ENCODE peak calls at places on chromosomes 6 and 20, in ten cellular contexts. A is neural progenitor cell; R is heart right ventricle; Z is mammary epithelial cell; E is sigmoid colon; Q is psoas muscle; H is tibial artery; I is CD8-positive, alpha-beta T cell; M is tibial nerve; D is fibroblast of lung. V is an unnamed sample. For H3K36me3, the result is how much of the 10 kb centered on the place peaks cover.

GRCh38 chr6:142953373-142954273 is 8.6 kb upstream of the HIVEP2 start:
- DNase-seq in R (no peak), E (no peak), D (no peak), A (no peak), M (no peak), H (no peak), I (no peak), Q (no peak), Z (no peak), V (no peak)

GRCh38 chr6:100617633-100618348 is 153.1 kb upstream of the SIM1 start:
- DNase-seq in E (no peak), Z (peak), M (no peak), A (no peak), R (no peak), D (no peak), H (no peak), Q (no peak), I (no peak), V (no peak)

GRCh38 chr20:460707-461106 is 1.6 kb downstream of the TBC1D20 start:
- DNase-seq in M (no peak), A (no peak), D (peak), Q (no peak), H (no peak), E (no peak), Z (peak), I (no peak), R (no peak), V (no peak)

GRCh38 chr6:165308926-165309731 is at the start of gene C6orf118:
- DNase-seq in Z (no peak), M (no peak), E (peak), R (peak), D (peak), H (no peak), I (no peak), A (peak), Q (no peak), V (peak)

GRCh38 chr6:36280467-36280866 is 10.6 kb downstream of the PNPLA1 start:
- DNase-seq in D (no peak), H (no peak), M (no peak), Z (no peak), Q (no peak), E (no peak), I (no peak), A (no peak), R (no peak), V (no peak)

GRCh38 chr6:113530769-113531168 is 326.4 kb upstream of the MARCKS start:
- DNase-seq in R (no peak), Z (peak), A (no peak), I (no peak), E (no peak), M (no peak), H (no peak), D (peak), Q (no peak), V (peak)

GRCh38 chr20:30892704-30893345 is 364.6 kb upstream of the DEFB115 start:
- DNase-seq in Q (no peak), R (no peak), H (no peak), Z (no peak), M (no peak), I (no peak), E (no peak), A (no peak), D (no peak), V (no peak)

GRCh38 chr6:1997702-1998101 is 247.7 kb downstream of the GMDS start:
- DNase-seq in R (no peak), H (no peak), E (no peak), A (no peak), Q (no peak), D (no peak), M (no peak), Z (no peak), I (no peak), V (no peak)

GRCh38 chr6:389622-390021 is 1.9 kb upstream of the IRF4 start:
- DNase-seq in H (no peak), A (no peak), M (no peak), E (no peak), D (no peak), I (no peak), Z (no peak), Q (no peak), R (no peak), V (no peak)

GRCh38 chr6:165729307-165729936 is 66.4 kb upstream of the PDE10A start:
- DNase-seq in M (no peak), A (peak), Z (peak), Q (no peak), R (no peak), H (no peak), D (no peak), E (no peak), I (no peak), V (no peak)

GRCh38 chr6:30485236-30485635 is 4.1 kb upstream of the HLA-E start:
- DNase-seq in Z (no peak), E (no peak), A (peak), H (no peak), R (no peak), I (no peak), M (no peak), Q (no peak), D (no peak), V (no peak)

GRCh38 chr6:119195848-119196247 is 117.4 kb upstream of the FAM184A start:
- DNase-seq in I (no peak), Z (no peak), R (no peak), D (no peak), E (no peak), Q (no peak), A (no peak), H (no peak), M (no peak), V (no peak)

GRCh38 chr6:163863565-163863964 is 449.0 kb downstream of the QKI start:
- DNase-seq in R (no peak), I (no peak), H (no peak), E (no peak), D (no peak), M (no peak), A (peak), Z (no peak), Q (no peak), V (no peak)

GRCh38 chr20:2875690-2876203 is 2.5 kb downstream of the PTPRA start:
- DNase-seq in A (no peak), I (no peak), M (no peak), R (no peak), Q (no peak), D (no peak), H (no peak), Z (no peak), E (no peak), V (no peak)

GRCh38 chr6:143328885-143329284 is 121.6 kb downstream of the ADAT2 start:
- DNase-seq in Q (no peak), I (no peak), H (no peak), Z (peak), D (peak), R (no peak), E (no peak), A (no peak), M (no peak), V (no peak)

GRCh38 chr6:116629467-116630063 is 13.3 kb downstream of the RSPH4A start:
- DNase-seq in Q (no peak), I (no peak), R (no peak), A (no peak), Z (no peak), H (no peak), D (no peak), M (no peak), E (no peak), V (no peak)

GRCh38 chr6:105941616-105942412 is 144.3 kb upstream of the PRDM1 start:
- DNase-seq in D (peak), Q (no peak), H (no peak), A (no peak), R (no peak), M (no peak), E (no peak), Z (peak), I (no peak), V (no peak)

GRCh38 chr20:62143976-62144825 is 632 bp downstream of the SS18L1 start:
- DNase-seq in Z (peak), Q (peak), E (peak), I (no peak), R (peak), H (peak), D (peak), A (peak), M (no peak), V (no peak)

GRCh38 chr20:13436530-13436929 is 202.2 kb downstream of the TASP1 start:
- DNase-seq in M (no peak), A (no peak), D (no peak), Q (no peak), Z (no peak), R (no peak), H (no peak), E (no peak), I (no peak), V (no peak)

GRCh38 chr6:71534916-71535315 is 246.3 kb downstream of the OGFRL1 start:
- DNase-seq in M (no peak), R (no peak), I (no peak), E (no peak), Q (no peak), A (no peak), Z (no peak), D (no peak), H (no peak), V (no peak)

GRCh38 chr6:118918326-118918725 is 16.6 kb downstream of the MCM9 start:
- DNase-seq in Q (no peak), Z (no peak), H (no peak), R (no peak), I (no peak), D (no peak), M (no peak), E (no peak), A (no peak), V (no peak)

GRCh38 chr6:30752164-30752927 is 8.0 kb upstream of the IER3 start:
- DNase-seq in E (peak), A (no peak), R (peak), M (peak), D (peak), Q (peak), I (no peak), H (peak), Z (peak), V (peak)

GRCh38 chr20:12409501-12409900 is 491.8 kb downstream of the BTBD3 start:
- DNase-seq in Z (peak), A (no peak), Q (no peak), E (no peak), I (no peak), M (no peak), D (no peak), R (no peak), H (no peak), V (no peak)

GRCh38 chr6:41167173-41167963 is 4.5 kb upstream of the TREM2 start:
- DNase-seq in R (no peak), Z (peak), I (no peak), M (no peak), E (no peak), D (peak), A (peak), H (no peak), Q (no peak), V (no peak)

GRCh38 chr20:13205848-13206434 is 15.1 kb upstream of the ISM1 start:
- DNase-seq in I (no peak), D (no peak), Z (peak), Q (no peak), M (no peak), H (no peak), R (no peak), A (no peak), E (no peak), V (no peak)

GRCh38 chr6:14206351-14206750 is 88.8 kb downstream of the CD83 start:
- DNase-seq in M (no peak), Q (no peak), I (no peak), A (no peak), Z (no peak), R (no peak), D (no peak), E (no peak), H (no peak), V (no peak)

GRCh38 chr6:112511441-112511840 is 164.3 kb downstream of the RFPL4B start:
- DNase-seq in E (no peak), D (peak), H (no peak), R (no peak), I (no peak), Q (no peak), M (no peak), A (no peak), Z (peak), V (no peak)

GRCh38 chr6:26301638-26302037 is 63.4 kb upstream of the BTN3A2 start:
- DNase-seq in Q (no peak), E (no peak), A (no peak), I (no peak), H (no peak), Z (no peak), R (no peak), D (no peak), M (no peak), V (no peak)

GRCh38 chr20:54208492-54209044 is 681 bp downstream of the PFDN4 start:
- DNase-seq in I (no peak), A (peak), D (peak), E (no peak), M (no peak), Z (peak), H (no peak), R (no peak), Q (no peak), V (peak)

GRCh38 chr20:20549267-20549612 is 163.2 kb downstream of the RALGAPA2 start:
- DNase-seq in Q (no peak), I (no peak), Z (peak), R (no peak), E (no peak), A (no peak), M (no peak), D (peak), H (no peak), V (no peak)

GRCh38 chr20:16821211-16822089 is 73.3 kb downstream of the OTOR start:
- DNase-seq in R (no peak), D (peak), A (peak), H (no peak), M (no peak), Q (no peak), Z (peak), E (no peak), I (no peak), V (no peak)

GRCh38 chr20:63138855-63139341 is 77.0 kb downstream of the YTHDF1 start:
- DNase-seq in E (no peak), Q (no peak), R (peak), I (no peak), H (no peak), A (no peak), D (peak), M (no peak), Z (peak), V (no peak)

GRCh38 chr6:121435444-121436069 is at the start of gene GJA1:
- DNase-seq in Q (no peak), Z (peak), R (no peak), A (peak), I (no peak), E (no peak), D (peak), M (no peak), H (peak), V (peak)

GRCh38 chr20:15965165-15965564 is 608.1 kb downstream of the KIF16B start:
- DNase-seq in D (no peak), R (no peak), I (no peak), H (no peak), Q (no peak), A (no peak), M (no peak), E (no peak), Z (peak), V (no peak)

GRCh38 chr6:106431972-106432371 is 71.5 kb downstream of the CRYBG1 start:
- DNase-seq in M (no peak), I (no peak), E (no peak), Z (no peak), R (no peak), A (no peak), D (peak), Q (no peak), H (no peak), V (no peak)

GRCh38 chr6:149942461-149942829 is 631 bp downstream of the ULBP2 start:
- DNase-seq in H (no peak), A (no peak), E (no peak), M (no peak), I (no peak), D (no peak), Q (no peak), R (no peak), Z (no peak), V (no peak)

GRCh38 chr6:119312875-119313338 is 36.7 kb downstream of the MAN1A1 start:
- DNase-seq in D (no peak), R (no peak), H (no peak), A (no peak), E (no peak), Q (no peak), M (no peak), Z (no peak), I (no peak), V (no peak)

GRCh38 chr6:15026832-15027231 is 219.0 kb upstream of the JARID2 start:
- DNase-seq in Z (peak), Q (no peak), I (no peak), H (no peak), E (no peak), R (no peak), M (no peak), D (peak), A (no peak), V (no peak)

DNA sequence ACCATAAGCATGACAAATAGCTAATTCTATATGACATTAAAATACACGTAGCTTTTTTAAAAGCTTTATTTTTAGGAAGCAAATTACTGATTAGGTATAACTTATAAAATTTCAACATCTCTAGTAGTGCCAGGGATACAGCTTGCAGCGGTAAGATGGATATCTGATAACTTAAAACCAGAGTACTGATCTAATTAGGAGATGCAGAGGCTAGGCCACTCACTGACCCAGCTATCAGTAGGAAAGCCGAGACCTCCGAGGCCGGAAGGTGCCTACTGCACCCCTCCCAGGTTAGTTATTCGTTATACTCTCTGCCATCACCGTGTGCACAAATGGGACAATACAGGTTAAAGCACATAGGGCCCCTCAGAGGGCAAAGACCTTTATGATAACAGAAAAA is 61.0 kb downstream of the RIPOR2 start:
- DNase-seq in A (no peak), R (no peak), Q (no peak), H (no peak), E (no peak), M (no peak), Z (no peak), I (no peak), D (no peak), V (no peak)
- H3K27ac ChIP-seq in A (no peak), R (no peak), Q (no peak), H (no peak), E (no peak), M (no peak), Z (no peak), I (no peak), D (no peak), V (no peak)

DNA sequence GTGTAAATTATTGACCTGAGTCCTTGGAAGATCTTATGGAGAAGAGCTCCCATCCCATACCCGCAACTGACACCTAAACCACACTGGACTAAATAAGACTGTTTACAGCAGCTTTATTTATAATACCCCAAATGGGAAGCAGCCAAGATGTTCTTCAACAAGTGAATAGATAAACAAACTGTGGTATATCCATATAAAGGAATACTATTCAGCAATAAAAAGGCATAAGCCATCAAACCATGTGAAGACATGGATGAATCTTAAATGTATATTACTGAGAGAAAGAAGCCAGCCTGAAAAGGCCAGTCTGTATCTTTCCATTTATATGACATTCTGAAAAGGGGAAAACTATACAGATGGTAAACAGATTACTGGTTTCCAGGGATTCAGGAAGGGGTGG is 212.7 kb downstream of the TPBG start:
- DNase-seq in D (no peak), R (no peak), A (no peak), Q (no peak), M (no peak), I (no peak), H (no peak), Z (no peak), E (no peak), V (no peak)
- H3K36me3 ChIP-seq in D (under half), R (under half), A (under half), Q (under half), M (under half), I (under half), H (under half), Z (under half), E (under half), V (under half)

DNA sequence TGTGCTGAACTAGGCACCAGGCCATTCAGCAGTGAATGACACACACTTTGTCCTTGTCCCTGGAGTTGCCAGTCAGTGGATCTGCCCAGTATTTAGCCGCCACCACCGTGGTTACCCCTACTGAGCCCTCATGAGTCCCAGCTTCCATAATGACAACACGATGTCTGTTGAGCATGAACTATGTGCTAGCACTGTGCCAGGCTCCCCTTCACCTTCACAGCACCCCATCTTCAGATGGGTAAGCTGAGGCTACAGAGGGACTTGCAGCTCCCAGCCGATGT is 10.1 kb downstream of the PACSIN1 start:
- DNase-seq in Q (no peak), E (no peak), D (no peak), A (no peak), R (no peak), I (no peak), M (no peak), Z (no peak), H (no peak), V (no peak)
- H3K27ac ChIP-seq in Q (no peak), E (no peak), D (no peak), A (no peak), R (no peak), I (no peak), M (no peak), Z (no peak), H (no peak), V (no peak)

DNA sequence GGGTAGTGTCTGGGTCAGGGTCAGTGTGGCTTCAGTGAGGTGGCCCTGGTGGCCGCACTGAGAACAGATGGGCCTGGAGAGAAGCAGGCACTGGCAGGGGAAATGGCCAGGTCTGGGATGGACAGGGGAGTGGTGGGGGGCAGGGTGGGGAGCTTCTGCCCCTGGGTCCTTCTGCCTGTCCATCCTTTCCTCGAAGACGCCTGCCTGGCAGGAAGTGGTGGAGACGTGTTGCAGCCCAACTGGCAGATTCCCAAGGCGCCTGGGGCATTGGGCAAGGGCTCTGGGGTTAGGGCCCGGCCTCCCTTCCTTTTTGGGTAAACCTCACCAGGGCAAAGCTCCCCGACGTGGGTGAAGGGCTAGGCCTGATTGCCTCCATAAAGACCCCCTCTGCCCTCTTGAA is 10.4 kb downstream of the SRC start:
- DNase-seq in Q (peak), A (no peak), Z (peak), R (peak), E (peak), M (peak), I (no peak), H (peak), D (peak), V (no peak)
- H3K36me3 ChIP-seq in Q (under half), A (under half), Z (under half), R (under half), E (under half), M (under half), I (under half), H (under half), D (under half), V (under half)

DNA sequence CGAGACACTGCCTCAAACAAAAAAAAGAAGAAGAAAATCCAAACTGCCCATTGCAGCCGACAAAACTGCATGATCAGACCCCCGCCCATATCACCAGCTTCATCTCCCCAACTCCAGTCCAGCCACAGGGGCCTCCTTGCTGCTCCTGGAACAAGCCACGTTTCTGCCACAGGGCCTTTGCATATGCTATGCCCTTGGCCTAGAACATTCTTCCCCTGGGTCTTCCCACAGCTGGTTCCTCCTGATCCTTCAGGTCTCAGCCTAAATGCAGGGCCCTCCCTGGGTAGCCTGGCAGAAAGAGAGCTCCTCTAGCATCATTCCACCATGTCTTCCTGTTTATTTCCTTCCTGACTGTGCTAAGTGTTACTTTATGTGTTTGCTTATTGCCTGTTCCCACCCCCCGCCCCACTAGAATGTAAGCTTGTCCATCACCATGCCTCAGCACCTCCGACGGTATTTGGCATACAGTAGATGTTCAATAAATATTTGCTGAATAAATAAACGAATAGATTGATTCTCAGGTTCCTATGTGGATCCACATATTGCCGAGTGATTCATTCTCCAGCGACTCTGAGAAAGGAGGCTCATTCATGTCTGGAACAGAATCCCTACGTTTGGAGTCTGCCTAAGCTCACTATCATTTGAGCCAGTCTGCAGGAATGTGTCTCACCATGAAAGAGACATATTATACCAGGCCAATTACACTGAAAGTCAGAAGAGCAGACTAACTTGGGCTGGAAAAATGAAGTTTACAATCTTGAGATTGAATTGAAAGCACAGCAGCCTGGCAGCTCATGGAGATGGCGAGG is 56.1 kb downstream of the NFATC2 start:
- DNase-seq in M (no peak), E (no peak), Q (no peak), Z (no peak), R (no peak), D (peak), I (no peak), A (no peak), H (no peak), V (no peak)
- H3K27ac ChIP-seq in M (peak), E (no peak), Q (no peak), Z (no peak), R (no peak), D (no peak), I (no peak), A (no peak), H (no peak), V (no peak)

V was measured in SJSA1.